ENCODE peak calls at places on chromosomes 13 and 19, in four cellular contexts. Q is KBM-7, Y is fibroblast of mammary gland, V is EL. D is an unnamed sample.

GRCh38 chr13:48896312-48896711 is 79.4 kb upstream of the FNDC3A start:
- DNase-seq in Y (peak), V (peak), Q (peak), D (peak)

GRCh38 chr19:41309225-41310030 is 544 bp upstream of the CCDC97 start:
- DNase-seq in Q (no peak), V (peak), Y (peak), D (peak)

GRCh38 chr19:14363203-14364097 is 17.8 kb upstream of the ADGRE5 start:
- DNase-seq in V (peak), Y (peak), Q (peak), D (peak)

GRCh38 chr13:113794764-113795173 is 35.7 kb downstream of the TMEM255B start:
- DNase-seq in Q (no peak), Y (no peak), V (no peak), D (no peak)

GRCh38 chr13:97852181-97852874 is 101.1 kb upstream of the IPO5 start:
- DNase-seq in V (no peak), Y (no peak), Q (no peak), D (no peak)

GRCh38 chr13:98909016-98909415 is 68.8 kb downstream of the DOCK9 start:
- DNase-seq in Q (no peak), V (peak), Y (peak), D (peak)

GRCh38 chr19:17873661-17874422 is 2.1 kb downstream of the SLC5A5 start:
- DNase-seq in Y (no peak), Q (no peak), V (no peak), D (no peak)

GRCh38 chr13:110008816-110009215 is 222.4 kb upstream of the IRS2 start:
- DNase-seq in Y (no peak), Q (no peak), V (no peak), D (no peak)

GRCh38 chr19:35642798-35643254 is 1.3 kb downstream of the ETV2 start:
- DNase-seq in Q (no peak), V (no peak), Y (no peak), D (no peak)

GRCh38 chr19:45294291-45295029 is 28.2 kb downstream of the CKM start:
- DNase-seq in V (no peak), Y (peak), Q (no peak), D (peak)

GRCh38 chr13:66689628-66690027 is 540.5 kb downstream of the PCDH9 start:
- DNase-seq in Q (no peak), Y (peak), V (peak), D (peak)

D was measured in fibroblast of the aortic adventitia.